ENCODE peak calls at places on chromosome 11, in four cellular contexts. G is Caki2, X is amniotic stem cell, V is transverse colon. J is an unnamed sample.

GRCh38 chr11:106840993-106841392 is 177.3 kb downstream of the GUCY1A2 start:
- DNase-seq in G (no peak), X (no peak), V (no peak), J (no peak)

GRCh38 chr11:65649656-65650546 is 12.0 kb downstream of the SIPA1 start:
- DNase-seq in G (no peak), X (no peak), V (no peak), J (no peak)

GRCh38 chr11:118055966-118056365 is 20.9 kb upstream of the TMPRSS4 start:
- DNase-seq in G (no peak), X (no peak), V (peak; percentile 3), J (no peak)

GRCh38 chr11:88231894-88232482 is 56.7 kb upstream of the RAB38 start:
- DNase-seq in G (no peak), X (no peak), V (no peak), J (peak; percentile 37)

GRCh38 chr11:69877235-69877634 is 58.0 kb upstream of the FGF3 start:
- DNase-seq in G (no peak), X (no peak), V (peak; percentile 5), J (no peak)

GRCh38 chr11:67524480-67524808 is 1.2 kb upstream of the CABP2 start:
- DNase-seq in G (no peak), X (no peak), V (no peak), J (no peak)

GRCh38 chr11:358129-358805 is 11.0 kb upstream of the B4GALNT4 start:
- DNase-seq in G (no peak), X (no peak), V (no peak), J (no peak)

GRCh38 chr11:110479445-110480101 is 49.8 kb downstream of the FDX1 start:
- DNase-seq in G (no peak), X (no peak), V (no peak), J (no peak)

GRCh38 chr11:76839326-76839725 is 21.4 kb upstream of the ACER3 start:
- DNase-seq in G (no peak), X (no peak), V (peak; percentile 57), J (no peak)

GRCh38 chr11:2794419-2794795 is 91.2 kb downstream of the CDKN1C start:
- DNase-seq in G (no peak), X (no peak), V (no peak), J (no peak)

J was measured in SW 1271.